ENCODE peak calls at places on chromosomes 4 and X, in four cellular contexts. Q is BE2C; V is A549; M is CD8-positive, alpha-beta memory T cell. L is an unnamed sample. For H3K4me1, the result is how much of the 10 kb centered on the place peaks cover.

GRCh38 chr4:82528074-82528473 is 33.7 kb downstream of the TMEM150C start:
- DNase-seq in Q (no peak), V (no peak), M (no peak), L (no peak)

GRCh38 chr4:78602334-78602733 is 50.8 kb downstream of the ANXA3 start:
- DNase-seq in Q (no peak), V (no peak), M (no peak), L (no peak)

GRCh38 chr4:10727140-10727880 is 42.7 kb upstream of the CLNK start:
- DNase-seq in Q (no peak), V (no peak), M (no peak), L (no peak)

GRCh38 chr4:18934197-18934596 is 912.6 kb upstream of the LCORL start:
- DNase-seq in Q (no peak), V (no peak), M (no peak), L (no peak)

GRCh38 chr4:8110071-8110986 is 48.3 kb downstream of the ABLIM2 start:
- DNase-seq in Q (no peak), V (no peak), M (no peak), L (no peak)

GRCh38 chr4:146520894-146521542 is 722 bp downstream of the SLC10A7 start:
- DNase-seq in Q (peak), V (peak), M (peak), L (no peak)

GRCh38 chr4:28444886-28445496 is 1584.3 kb downstream of the STIM2 start:
- DNase-seq in Q (peak), V (no peak), M (no peak), L (no peak)

GRCh38 chrX:44314259-44314734 is 29.2 kb downstream of the EFHC2 start:
- DNase-seq in Q (peak), V (no peak), M (no peak), L (no peak)

GRCh38 chrX:151004085-151004484 is 20.9 kb downstream of the HMGB3 start:
- DNase-seq in Q (no peak), V (no peak), M (no peak), L (no peak)

GRCh38 chrX:48956728-48957414 is 536 bp downstream of the OTUD5 start:
- DNase-seq in Q (peak), V (no peak), M (peak), L (peak)

GRCh38 chr4:139852612-139853269 is 187.1 kb downstream of the MGST2 start:
- DNase-seq in Q (no peak), V (no peak), M (no peak), L (no peak)
- H3K4me1 ChIP-seq in Q (half or more), V (under half), M (under half), L (under half)

DNA sequence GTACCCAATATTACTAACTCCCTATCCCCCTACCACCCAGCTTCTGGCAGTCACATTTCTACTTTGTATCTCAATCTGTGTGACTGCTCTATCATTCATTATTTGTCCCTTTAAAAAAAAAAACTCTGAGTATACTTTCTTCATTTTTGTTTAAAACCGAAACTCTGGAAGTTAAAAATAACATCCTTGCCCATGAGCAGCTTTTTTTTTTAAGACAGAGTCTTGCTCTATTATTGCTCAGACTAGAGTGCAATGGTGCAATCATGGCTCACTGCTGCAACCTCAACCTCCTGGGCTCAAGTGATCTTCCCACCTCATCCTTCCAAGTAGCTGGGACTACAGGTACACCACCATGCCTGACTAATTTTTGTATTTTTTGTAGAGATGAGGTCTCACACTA is 15.8 kb downstream of the UBE2K start:
- DNase-seq in Q (no peak), V (no peak), M (no peak), L (no peak)
- H3K4me1 ChIP-seq in Q (under half), V (under half), M (under half), L (under half)

DNA sequence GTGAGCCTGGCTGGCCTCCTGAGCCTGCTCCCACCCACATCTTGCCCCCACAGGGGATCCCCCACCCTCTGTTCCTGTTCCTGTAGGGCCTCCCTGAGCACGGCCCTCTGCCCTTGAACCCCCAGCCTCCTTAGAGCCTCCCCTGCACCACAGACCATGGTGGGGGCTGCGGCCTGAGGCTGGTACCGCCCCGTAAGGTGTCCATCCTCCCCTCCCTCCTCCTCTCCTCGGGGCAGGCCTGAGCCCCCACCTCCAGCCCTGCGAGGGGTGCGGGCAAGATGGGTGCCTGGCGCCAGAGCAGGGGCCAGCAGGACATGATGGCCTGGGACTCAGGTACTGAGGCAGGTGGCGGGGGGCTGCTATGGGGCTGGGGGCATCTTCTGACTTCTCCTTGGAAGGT is 28.4 kb upstream of the FGFR3 start:
- DNase-seq in Q (no peak), V (no peak), M (no peak), L (no peak)
- H3K4me1 ChIP-seq in Q (under half), V (under half), M (under half), L (under half)

GRCh38 chrX:120561634-120562568 is 1.1 kb upstream of the CUL4B start:
- DNase-seq in Q (no peak), V (no peak), M (no peak), L (no peak)
- H3K4me1 ChIP-seq in Q (under half), V (under half), M (under half), L (under half)

GRCh38 chrX:65688403-65688881 is 21.0 kb downstream of the MSN start:
- DNase-seq in Q (no peak), V (no peak), M (no peak), L (no peak)
- H3K4me1 ChIP-seq in Q (under half), V (half or more), M (half or more), L (half or more)

L was measured in upper lobe of right lung.